ENCODE peak calls at places on chromosome 14, in eight cellular contexts. F is neural progenitor cell, T is IMR-90, J is neuronal stem cell, I is OCI-LY7, Y is mammary epithelial cell, K is fibroblast of lung, U is GM23338. H is an unnamed sample.

GRCh38 chr14:61533513-61534255 is 161.6 kb upstream of the HIF1A start:
- DNase-seq in F (no peak), T (no peak), J (no peak), I (no peak), Y (peak; percentile 37), K (no peak), U (no peak), H (no peak)

GRCh38 chr14:90256354-90257131 is at the start of gene PSMC1:
- DNase-seq in F (peak; percentile 87), T (peak; percentile 97), J (peak; percentile 69), I (peak; percentile 94), Y (peak; percentile 87), K (peak; percentile 96), U (peak; percentile 94), H (peak; percentile 94)

GRCh38 chr14:104318558-104319488 is 180.4 kb downstream of the KIF26A start:
- DNase-seq in F (no peak), T (no peak), J (no peak), I (no peak), Y (no peak), K (no peak), U (no peak), H (no peak)

GRCh38 chr14:68938515-68939423 is 40.3 kb downstream of the ACTN1 start:
- DNase-seq in F (no peak), T (peak; percentile 48), J (no peak), I (no peak), Y (no peak), K (peak; percentile 56), U (no peak), H (no peak)

GRCh38 chr14:103889313-103890051 is 38.8 kb upstream of the TDRD9 start:
- DNase-seq in F (no peak), T (peak; percentile 20), J (no peak), I (no peak), Y (peak; percentile 89), K (peak; percentile 34), U (no peak), H (peak; percentile 7)

GRCh38 chr14:52272375-52272774 is 4.9 kb downstream of the PTGDR start:
- DNase-seq in F (peak; percentile 64), T (peak; percentile 40), J (peak; percentile 6), I (peak; percentile 45), Y (peak; percentile 14), K (no peak), U (peak; percentile 70), H (peak; percentile 80)

GRCh38 chr14:30656190-30656632 is 34.1 kb downstream of the SCFD1 start:
- DNase-seq in F (peak; percentile 51), T (peak; percentile 26), J (peak; percentile 17), I (peak; percentile 60), Y (peak; percentile 8), K (peak; percentile 11), U (peak; percentile 73), H (peak; percentile 57)

GRCh38 chr14:81169711-81170103 is 51.1 kb downstream of the GTF2A1 start:
- DNase-seq in F (peak; percentile 6), T (peak; percentile 7), J (no peak), I (peak; percentile 7), Y (peak; percentile 11), K (no peak), U (peak; percentile 16), H (peak; percentile 15)

GRCh38 chr14:92984082-92984788 is 61.3 kb downstream of the CHGA start:
- DNase-seq in F (no peak), T (no peak), J (no peak), I (no peak), Y (no peak), K (no peak), U (no peak), H (no peak)

GRCh38 chr14:24840204-24840893 is 206.4 kb upstream of the GZMB start:
- DNase-seq in F (peak; percentile 18), T (no peak), J (no peak), I (no peak), Y (no peak), K (peak; percentile 44), U (no peak), H (no peak)

GRCh38 chr14:94670692-94671285 is 58.6 kb downstream of the SERPINA3 start:
- DNase-seq in F (no peak), T (no peak), J (no peak), I (no peak), Y (no peak), K (no peak), U (no peak), H (no peak)

GRCh38 chr14:89564291-89564957 is 147.4 kb upstream of the FOXN3 start:
- DNase-seq in F (no peak), T (no peak), J (no peak), I (no peak), Y (no peak), K (peak; percentile 61), U (no peak), H (no peak)

GRCh38 chr14:68283378-68284123 is 464.0 kb downstream of the RAD51B start:
- DNase-seq in F (no peak), T (no peak), J (no peak), I (peak; percentile 96), Y (no peak), K (no peak), U (no peak), H (no peak)

DNA sequence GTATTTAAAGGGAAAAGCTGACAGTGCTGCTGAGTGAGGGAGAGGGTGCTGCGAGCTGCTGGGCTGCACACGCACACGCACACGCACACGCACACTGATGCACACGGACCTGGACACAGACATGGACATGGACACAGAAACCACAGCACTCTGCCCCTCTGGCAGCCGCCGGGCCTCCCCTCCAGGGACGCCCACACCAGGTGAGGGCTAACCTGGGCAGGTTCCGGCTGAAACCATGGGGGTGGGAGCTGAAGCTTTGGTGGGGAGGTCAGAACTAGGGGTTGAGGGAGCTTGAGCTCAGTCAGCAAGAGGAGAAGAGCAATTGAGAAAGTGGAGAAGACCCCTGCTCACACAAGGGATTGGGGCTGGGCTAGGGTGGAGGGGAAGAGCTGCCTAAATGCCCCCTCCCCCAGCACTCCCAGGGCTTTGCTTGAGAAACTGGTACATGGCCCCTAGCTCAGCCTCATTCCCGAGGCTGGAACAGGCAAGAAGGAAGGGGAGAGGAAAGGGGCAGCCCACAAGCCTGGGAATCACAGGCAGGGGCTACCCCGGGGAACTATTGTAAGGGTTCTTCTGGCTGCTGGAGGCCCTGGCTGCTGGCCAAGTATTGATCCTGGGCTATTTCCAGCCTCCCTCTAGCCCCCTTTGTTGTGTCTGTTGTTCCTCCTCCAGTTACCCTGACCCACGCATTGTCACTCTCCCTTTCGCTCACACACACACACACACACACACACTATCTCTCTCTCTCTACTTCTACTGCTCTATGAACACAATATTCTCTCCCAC is at the start of gene REM2:
- DNase-seq in F (peak; percentile 64), T (no peak), J (no peak), I (no peak), Y (no peak), K (no peak), U (peak; percentile 51), H (no peak)
- H2AFZ ChIP-seq in F (peak within 1 kb of the TSS; percentile 83), T (peak within 1 kb of the TSS; percentile 72), J (peak within 1 kb of the TSS; percentile 77), I (no peak within 1 kb of the TSS), Y (no peak within 1 kb of the TSS), K (no peak within 1 kb of the TSS), U (peak within 1 kb of the TSS; percentile 81), H (no peak within 1 kb of the TSS)

GRCh38 chr14:64715146-64715627 is 11.0 kb downstream of the PLEKHG3 start:
- DNase-seq in F (no peak), T (no peak), J (no peak), I (no peak), Y (no peak), K (no peak), U (peak; percentile 47), H (no peak)
- H2AFZ ChIP-seq in F (no peak overlapping the region), T (no peak overlapping the region), J (no peak overlapping the region), I (no peak overlapping the region), Y (no peak overlapping the region), K (no peak overlapping the region), U (no peak overlapping the region), H (no peak overlapping the region)

DNA sequence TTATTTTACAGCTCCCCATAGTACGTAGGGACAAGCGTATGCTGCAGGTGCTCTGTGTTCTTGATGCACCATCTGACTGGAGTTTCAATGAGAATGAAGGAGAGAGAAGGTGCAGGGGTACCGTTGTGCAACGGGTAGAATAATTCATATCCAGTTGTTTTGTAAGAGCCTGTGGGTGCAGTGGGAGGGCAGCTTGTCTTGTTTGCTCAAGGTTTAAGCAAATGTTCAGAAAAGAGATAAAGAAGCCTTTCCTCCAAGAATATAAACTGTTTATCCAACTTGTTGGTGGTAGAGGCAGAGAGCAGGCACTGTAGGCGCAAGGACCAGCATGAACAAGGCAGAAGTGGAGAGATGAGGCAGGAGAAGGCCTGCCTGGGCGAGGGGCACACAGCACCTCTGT is 64.2 kb downstream of the ADCK1 start:
- DNase-seq in F (no peak), T (no peak), J (no peak), I (no peak), Y (no peak), K (no peak), U (no peak), H (no peak)
- H2AFZ ChIP-seq in F (no peak overlapping the region), T (no peak overlapping the region), J (no peak overlapping the region), I (no peak overlapping the region), Y (no peak overlapping the region), K (no peak overlapping the region), U (no peak overlapping the region), H (no peak overlapping the region)

DNA sequence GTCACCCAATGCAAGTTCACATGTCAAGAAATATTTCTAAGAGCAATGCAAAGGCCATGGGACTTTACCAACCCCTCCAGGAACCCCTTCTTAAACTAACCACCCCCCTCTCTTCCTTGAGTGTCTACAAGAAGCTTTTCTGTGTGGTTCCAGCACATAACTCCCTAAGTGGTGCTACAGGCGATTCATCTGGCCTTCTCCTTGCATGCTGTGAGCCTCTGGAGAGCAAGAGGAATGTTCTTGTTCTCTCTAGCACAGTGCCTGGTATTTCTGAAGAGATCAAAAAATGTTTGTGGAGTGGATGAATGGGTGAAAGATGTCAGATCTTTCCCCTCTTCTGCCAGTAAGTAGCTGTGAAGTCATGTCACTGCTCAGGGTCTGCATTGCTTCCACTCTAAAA is 5.9 kb upstream of the RNASE12 start:
- DNase-seq in F (no peak), T (no peak), J (no peak), I (no peak), Y (no peak), K (no peak), U (no peak), H (no peak)
- H2AFZ ChIP-seq in F (no peak overlapping the region), T (no peak overlapping the region), J (no peak overlapping the region), I (no peak overlapping the region), Y (no peak overlapping the region), K (no peak overlapping the region), U (peak overlapping the region; percentile 85), H (no peak overlapping the region)

H was measured in PC-3.